ENCODE peak calls at places on chromosomes 6 and 20, in six cellular contexts. N is hypothalamus; J is Calu3; G is activated naive CD4-positive, alpha-beta T cell; L is tibial nerve; B is NAMALWA. V is an unnamed sample.

GRCh38 chr20:51121901-51122412 is 99.0 kb upstream of the KCNG1 start:
- DNase-seq in B (no peak), J (peak; percentile 57), N (no peak), L (no peak), G (no peak), V (no peak)

GRCh38 chr6:168122011-168122410 is 43.0 kb upstream of the FRMD1 start:
- DNase-seq in L (no peak), J (no peak), N (no peak), G (no peak), B (no peak), V (no peak)

GRCh38 chr6:149248688-149249369 is 68.7 kb upstream of the TAB2 start:
- DNase-seq in L (no peak), G (no peak), B (no peak), N (no peak), J (peak; percentile 35), V (no peak)

GRCh38 chr6:73079611-73079955 is 145.7 kb downstream of the KHDC1L start:
- DNase-seq in B (no peak), L (no peak), G (no peak), J (no peak), N (no peak), V (no peak)

GRCh38 chr6:37517411-37517812 is 17.7 kb upstream of the CCDC167 start:
- DNase-seq in N (no peak), B (no peak), J (no peak), G (peak; percentile 28), L (no peak), V (peak; percentile 63)

GRCh38 chr6:56772737-56773184 is 130.1 kb upstream of the DST start:
- DNase-seq in B (no peak), L (no peak), G (no peak), N (no peak), J (peak; percentile 45), V (no peak)

GRCh38 chr6:7646394-7646793 is 56.4 kb downstream of the SNRNP48 start:
- DNase-seq in G (no peak), B (no peak), N (no peak), J (no peak), L (no peak), V (no peak)

GRCh38 chr6:93183513-93183912 is 235.8 kb downstream of the EPHA7 start:
- DNase-seq in L (no peak), J (no peak), N (no peak), G (no peak), B (no peak), V (no peak)

GRCh38 chr20:63268671-63269439 is 3.8 kb upstream of the ARFGAP1 start:
- DNase-seq in J (no peak), B (no peak), N (no peak), G (no peak), L (no peak), V (no peak)

GRCh38 chr20:53512076-53512475 is 81.6 kb downstream of the ZNF217 start:
- DNase-seq in J (no peak), B (no peak), L (no peak), N (no peak), G (no peak), V (no peak)

GRCh38 chr6:95543798-95544197 is 33.5 kb upstream of the MANEA start:
- DNase-seq in B (no peak), N (no peak), G (no peak), L (no peak), J (no peak), V (no peak)

GRCh38 chr20:62063981-62064787 is 1.5 kb downstream of the TAF4 start:
- DNase-seq in N (no peak), G (no peak), J (peak; percentile 72), B (no peak), L (no peak), V (no peak)

GRCh38 chr6:33453361-33454008 is 891 bp upstream of the ZBTB9 start:
- DNase-seq in B (peak; percentile 36), L (no peak), G (no peak), N (no peak), J (no peak), V (no peak)

GRCh38 chr6:106138151-106138550 is 52.0 kb downstream of the PRDM1 start:
- DNase-seq in J (no peak), G (no peak), B (no peak), N (no peak), L (no peak), V (no peak)

GRCh38 chr6:6758546-6758914 is 170.0 kb downstream of the LY86 start:
- DNase-seq in B (no peak), J (no peak), G (no peak), L (no peak), N (no peak), V (no peak)

GRCh38 chr6:112189494-112189893 is 64.9 kb downstream of the LAMA4 start:
- DNase-seq in G (no peak), L (no peak), B (no peak), N (no peak), J (no peak), V (no peak)

GRCh38 chr20:32034581-32035397 is 17.3 kb upstream of the HCK start:
- DNase-seq in L (no peak), G (no peak), B (no peak), J (no peak), N (no peak), V (no peak)

GRCh38 chr6:148144917-148145521 is 197.6 kb upstream of the SASH1 start:
- DNase-seq in N (peak; percentile 9), B (peak; percentile 70), G (peak; percentile 40), L (peak; percentile 56), J (peak; percentile 60), V (peak; percentile 50)

GRCh38 chr6:86913795-86914194 is 23.5 kb upstream of the HTR1E start:
- DNase-seq in G (no peak), N (no peak), L (no peak), B (no peak), J (no peak), V (no peak)